ENCODE peak calls at places on chromosomes 2 and 18, in seven cellular contexts. Z is upper lobe of right lung, K is lower lobe of right lung, V is HL-60, C is mesenchymal stem cell, U is endodermal cell, E is fibroblast of the aortic adventitia. H is an unnamed sample.

GRCh38 chr18:36708366-36708765 is 120.4 kb downstream of the TPGS2 start:
- DNase-seq in Z (no peak), K (no peak), V (no peak), C (no peak), U (no peak), E (no peak), H (no peak)

GRCh38 chr2:171318463-171318934 is 115.3 kb downstream of the METTL8 start:
- DNase-seq in Z (no peak), K (no peak), V (no peak), C (peak), U (peak), E (peak), H (peak)

GRCh38 chr2:111657351-111657975 is 226.5 kb downstream of the ANAPC1 start:
- DNase-seq in Z (no peak), K (no peak), V (no peak), C (no peak), U (peak), E (no peak), H (no peak)

GRCh38 chr2:163752252-163752651 is 16.4 kb upstream of the FIGN start:
- DNase-seq in Z (no peak), K (no peak), V (no peak), C (no peak), U (no peak), E (no peak), H (no peak)

GRCh38 chr2:26011990-26012856 is 21.7 kb upstream of the RAB10 start:
- DNase-seq in Z (peak), K (peak), V (peak), C (peak), U (peak), E (peak), H (no peak)

GRCh38 chr2:72993147-72993546 is 75.8 kb downstream of the EMX1 start:
- DNase-seq in Z (peak), K (no peak), V (peak), C (peak), U (peak), E (peak), H (peak)

GRCh38 chr2:131104487-131105155 is 515 bp upstream of the PLEKHB2 start:
- DNase-seq in Z (peak), K (peak), V (peak), C (peak), U (no peak), E (peak), H (peak)

GRCh38 chr18:12598181-12598921 is 59.6 kb downstream of the SPIRE1 start:
- DNase-seq in Z (no peak), K (no peak), V (no peak), C (peak), U (no peak), E (peak), H (peak)

GRCh38 chr2:159091381-159091780 is 122.9 kb downstream of the TANC1 start:
- DNase-seq in Z (no peak), K (no peak), V (no peak), C (peak), U (no peak), E (peak), H (no peak)

GRCh38 chr2:117941693-117942092 is 72.2 kb downstream of the CCDC93 start:
- DNase-seq in Z (no peak), K (no peak), V (no peak), C (no peak), U (no peak), E (no peak), H (no peak)

GRCh38 chr18:596288-596881 is 403 bp upstream of the CLUL1 start:
- DNase-seq in Z (no peak), K (no peak), V (no peak), C (no peak), U (peak), E (no peak), H (peak)

GRCh38 chr18:34131008-34131407 is 93.7 kb downstream of the NOL4 start:
- DNase-seq in Z (no peak), K (no peak), V (no peak), C (no peak), U (no peak), E (no peak), H (no peak)

GRCh38 chr2:150165988-150166965 is 321.2 kb downstream of the RND3 start:
- DNase-seq in Z (no peak), K (no peak), V (no peak), C (no peak), U (no peak), E (peak), H (no peak)

GRCh38 chr18:56851774-56852173 is 200.6 kb downstream of the WDR7 start:
- DNase-seq in Z (no peak), K (no peak), V (no peak), C (no peak), U (no peak), E (no peak), H (peak)

GRCh38 chr2:96180002-96180401 is 28.6 kb downstream of the STARD7 start:
- DNase-seq in Z (no peak), K (no peak), V (no peak), C (no peak), U (no peak), E (no peak), H (no peak)

GRCh38 chr2:227597993-227598392 is 700 bp upstream of the SCYGR2 start:
- DNase-seq in Z (no peak), K (no peak), V (no peak), C (no peak), U (peak), E (no peak), H (no peak)

GRCh38 chr2:83103602-83104001 is 1355.5 kb downstream of the SUCLG1 start:
- DNase-seq in Z (no peak), K (no peak), V (no peak), C (peak), U (no peak), E (peak), H (no peak)

GRCh38 chr18:64037812-64038414 is 68.0 kb downstream of the SERPINB8 start:
- DNase-seq in Z (no peak), K (no peak), V (no peak), C (peak), U (no peak), E (peak), H (peak)

GRCh38 chr2:215189393-215189792 is 51.0 kb upstream of the ABCA12 start:
- DNase-seq in Z (no peak), K (no peak), V (no peak), C (no peak), U (no peak), E (no peak), H (no peak)

GRCh38 chr2:240887631-240888030 is 8.3 kb downstream of the MAB21L4 start:
- DNase-seq in Z (no peak), K (no peak), V (no peak), C (no peak), U (no peak), E (no peak), H (no peak)

GRCh38 chr2:148667114-148667513 is 22.6 kb downstream of the EPC2 start:
- DNase-seq in Z (no peak), K (no peak), V (no peak), C (no peak), U (no peak), E (no peak), H (no peak)

GRCh38 chr18:8952796-8953760 is 149.4 kb upstream of the NDUFV2 start:
- DNase-seq in Z (no peak), K (no peak), V (no peak), C (peak), U (no peak), E (peak), H (no peak)
- H3K4me3 ChIP-seq in Z (no peak), K (no peak), V (no peak), C (peak), U (no peak), E (no peak), H (no peak)

DNA sequence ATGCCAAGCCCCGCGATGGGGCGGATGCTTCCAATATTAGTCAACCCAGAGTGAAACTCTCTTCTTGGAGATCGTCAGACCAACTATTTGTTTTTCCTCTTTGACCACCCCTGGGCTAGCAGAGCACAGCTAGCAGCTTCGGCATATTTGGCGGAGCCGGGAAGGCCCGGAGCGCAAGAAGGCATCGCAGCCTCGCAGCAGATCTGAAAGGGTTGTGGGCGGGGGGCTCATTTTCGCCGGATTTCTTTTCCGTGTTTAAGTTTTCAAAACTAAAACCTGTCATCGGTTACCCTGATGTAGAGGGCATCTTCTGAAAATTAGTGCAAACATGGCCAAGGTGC is 335 bp upstream of the ZNF385B start:
- DNase-seq in Z (peak), K (no peak), V (no peak), C (peak), U (no peak), E (peak), H (no peak)
- H3K4me3 ChIP-seq in Z (peak), K (peak), V (no peak), C (peak), U (peak), E (peak), H (no peak)

DNA sequence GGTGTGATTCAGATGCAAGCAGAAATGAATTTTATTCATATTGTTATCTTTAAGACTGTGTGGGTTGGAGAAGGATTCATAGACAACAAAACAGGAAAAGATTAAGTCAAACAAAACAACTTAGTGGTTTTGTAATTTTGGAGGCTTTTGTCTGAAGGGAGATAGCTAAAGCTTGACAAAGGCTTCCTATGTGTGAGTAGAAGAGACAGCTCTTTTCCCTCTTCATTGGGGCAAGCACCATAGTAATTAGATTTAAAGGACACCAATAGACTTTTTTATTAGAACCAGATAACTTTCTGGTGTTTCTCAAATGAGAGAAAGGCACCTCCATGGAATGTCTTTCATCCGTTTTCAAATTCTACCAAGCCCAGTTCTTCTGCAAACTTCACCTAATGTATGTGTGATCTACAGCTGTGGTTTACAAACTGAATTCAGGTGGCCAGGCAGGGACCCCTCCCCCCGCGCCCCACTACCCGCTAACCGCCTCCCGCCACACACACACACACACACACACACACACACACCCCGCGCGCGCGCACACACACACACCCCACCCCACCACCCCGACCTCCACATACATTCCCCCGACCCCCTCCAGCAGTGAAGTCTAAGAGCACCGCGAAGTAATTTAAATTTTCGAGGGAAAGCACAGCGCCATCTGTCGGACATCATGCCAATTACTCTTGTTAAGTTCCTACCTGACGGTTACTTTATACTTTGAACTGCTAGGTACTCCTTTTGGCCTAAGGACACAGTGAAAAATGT is 31.7 kb upstream of the PPP1R1C start:
- DNase-seq in Z (peak), K (peak), V (peak), C (peak), U (peak), E (peak), H (peak)
- H3K4me3 ChIP-seq in Z (no peak), K (peak), V (peak), C (peak), U (peak), E (peak), H (no peak)

DNA sequence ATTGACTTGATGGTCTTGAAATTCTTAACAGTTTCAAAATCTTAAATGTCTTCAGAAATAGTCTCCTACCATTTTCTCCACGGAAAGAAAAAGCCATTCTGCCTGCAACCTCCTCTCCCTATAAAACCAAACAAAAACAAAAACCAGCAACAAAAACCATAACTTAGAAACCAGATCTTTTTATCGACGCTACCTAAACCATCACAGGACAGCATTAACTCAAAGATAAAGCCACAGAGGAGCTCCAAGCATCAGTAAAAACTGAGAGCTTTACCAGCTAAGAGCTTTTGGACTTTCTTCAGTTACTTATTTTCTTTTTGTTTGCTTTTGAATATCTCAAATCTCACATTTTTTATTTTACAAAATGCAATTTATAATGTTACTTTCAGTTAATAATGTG is 12.8 kb downstream of the CD226 start:
- DNase-seq in Z (no peak), K (no peak), V (no peak), C (no peak), U (no peak), E (no peak), H (no peak)
- H3K4me3 ChIP-seq in Z (no peak), K (no peak), V (no peak), C (no peak), U (no peak), E (no peak), H (no peak)

GRCh38 chr18:51253476-51253875 is 56.0 kb upstream of the MEX3C start:
- DNase-seq in Z (no peak), K (no peak), V (no peak), C (peak), U (no peak), E (no peak), H (no peak)

GRCh38 chr18:51251625-51252024 is 54.1 kb upstream of the MEX3C start:
- DNase-seq in Z (no peak), K (no peak), V (no peak), C (no peak), U (no peak), E (no peak), H (peak)

GRCh38 chr18:51255694-51256093 is 58.2 kb upstream of the MEX3C start:
- DNase-seq in Z (no peak), K (no peak), V (no peak), C (peak), U (no peak), E (no peak), H (no peak)

DNA sequence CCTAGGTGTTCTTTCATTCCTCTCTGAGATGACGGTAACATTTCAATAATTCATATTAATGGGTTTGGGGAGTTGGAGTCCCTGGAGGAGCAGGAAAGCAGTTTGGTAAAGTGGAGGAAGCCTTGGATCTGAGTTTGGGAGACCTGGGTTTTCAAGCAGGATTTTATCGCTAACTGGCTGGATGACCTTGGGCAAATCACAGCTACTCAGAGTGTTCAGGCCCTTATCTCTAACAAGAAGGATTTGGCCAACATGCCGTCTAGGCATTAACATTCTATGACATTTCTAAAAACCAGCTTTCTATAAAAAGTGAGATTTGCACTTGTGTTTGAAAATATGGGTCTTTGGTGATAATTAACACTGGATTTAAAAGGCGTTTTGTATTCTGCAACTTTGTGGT is 59.7 kb upstream of the MEX3C start:
- DNase-seq in Z (no peak), K (no peak), V (no peak), C (no peak), U (no peak), E (no peak), H (no peak)
- H3K4me3 ChIP-seq in Z (no peak), K (no peak), V (no peak), C (no peak), U (no peak), E (no peak), H (no peak)

GRCh38 chr2:20221169-20221938 is 3.6 kb downstream of the SDC1 start:
- DNase-seq in Z (peak), K (no peak), V (no peak), C (no peak), U (peak), E (peak), H (no peak)

GRCh38 chr2:20224191-20224715 is 677 bp downstream of the SDC1 start:
- DNase-seq in Z (no peak), K (no peak), V (no peak), C (no peak), U (no peak), E (no peak), H (peak)

GRCh38 chr2:20221939-20222768 is 2.8 kb downstream of the SDC1 start:
- DNase-seq in Z (peak), K (no peak), V (no peak), C (no peak), U (peak), E (no peak), H (peak)

GRCh38 chr2:20223345-20224190 is 1.4 kb downstream of the SDC1 start:
- DNase-seq in Z (peak), K (peak), V (no peak), C (peak), U (peak), E (peak), H (peak)

DNA sequence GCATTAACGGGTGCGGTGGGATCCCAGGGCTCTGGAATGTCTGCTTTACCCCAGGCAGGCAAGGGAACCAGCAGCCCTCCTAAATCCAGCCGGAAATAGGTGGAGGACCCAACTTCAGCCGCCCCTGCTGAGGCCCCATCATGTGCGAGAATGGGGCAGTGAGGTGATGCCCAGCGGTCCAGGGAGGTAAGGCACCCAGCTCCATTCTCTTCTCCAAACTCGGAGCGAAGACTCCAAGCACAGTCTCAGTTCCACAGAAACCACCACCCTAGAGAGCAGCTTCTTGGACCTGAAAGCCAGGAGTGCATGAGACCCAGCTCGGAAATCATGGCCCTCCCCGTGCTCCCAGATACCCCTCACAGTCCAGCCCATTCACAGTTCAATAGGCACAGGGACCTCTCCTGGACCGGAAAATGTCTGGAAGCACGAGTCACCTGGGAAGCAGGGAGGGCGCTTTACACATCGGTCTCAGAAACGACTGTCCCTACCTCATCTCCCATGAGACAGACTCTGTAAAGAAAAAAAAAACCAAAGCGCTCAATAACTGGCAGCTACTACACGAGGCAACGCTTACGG is 2.1 kb downstream of the SDC1 start:
- DNase-seq in Z (peak), K (peak), V (no peak), C (no peak), U (no peak), E (no peak), H (no peak)
- H3K4me3 ChIP-seq in Z (peak), K (peak), V (no peak), C (peak), U (peak), E (peak), H (peak)

GRCh38 chr2:50615296-50615695 is 416.6 kb downstream of the NRXN1 start:
- DNase-seq in Z (no peak), K (no peak), V (no peak), C (no peak), U (no peak), E (no peak), H (no peak)

GRCh38 chr2:50613161-50613560 is 418.8 kb downstream of the NRXN1 start:
- DNase-seq in Z (no peak), K (no peak), V (no peak), C (peak), U (no peak), E (no peak), H (no peak)

GRCh38 chr2:50611261-50612020 is 420.5 kb downstream of the NRXN1 start:
- DNase-seq in Z (no peak), K (no peak), V (no peak), C (no peak), U (no peak), E (no peak), H (no peak)

GRCh38 chr2:50614056-50614455 is 417.9 kb downstream of the NRXN1 start:
- DNase-seq in Z (no peak), K (no peak), V (no peak), C (no peak), U (no peak), E (no peak), H (no peak)
- H3K4me3 ChIP-seq in Z (no peak), K (no peak), V (no peak), C (no peak), U (no peak), E (no peak), H (no peak)

H was measured in GM12865.